ENCODE peak calls at places on chromosomes 4 and X, in six cellular contexts. K is NCI-H524 treated with DMSO at 0.1 percent for 48 hours, V is mesothelial cell of epicardium, H is KBM-7, F is heart left ventricle, G is germinal center. M is an unnamed sample.
A peak's percentile ranks its signal among the peaks of the same experiment; 100 is the strongest.

GRCh38 chrX:131830400-131831184 is 192.5 kb upstream of the STK26 start:
- DNase-seq in G (no peak), H (peak; percentile 98), F (peak; percentile 78), K (peak; percentile 94), V (peak; percentile 82), M (peak; percentile 69)

GRCh38 chr4:183544109-183544508 is 39.3 kb downstream of the ING2 start:
- DNase-seq in H (no peak), V (no peak), F (no peak), K (no peak), G (no peak), M (no peak)

GRCh38 chr4:83617371-83618021 is 81.6 kb downstream of the GPAT3 start:
- DNase-seq in K (no peak), H (no peak), V (no peak), G (no peak), F (no peak), M (no peak)

GRCh38 chrX:1407035-1407434 is 15.1 kb upstream of the SLC25A6 start:
- DNase-seq in F (no peak), G (no peak), H (no peak), K (no peak), V (no peak), M (no peak)

GRCh38 chr4:680931-681645 is 6.7 kb downstream of the MYL5 start:
- DNase-seq in H (no peak), K (no peak), F (peak; percentile 77), G (peak; percentile 57), V (no peak), M (peak; percentile 55)

GRCh38 chrX:28847423-28847822 is 260.2 kb downstream of the IL1RAPL1 start:
- DNase-seq in G (no peak), H (no peak), K (no peak), V (no peak), F (peak; percentile 85), M (no peak)

GRCh38 chr4:5635826-5636196 is 72.5 kb downstream of the EVC2 start:
- DNase-seq in V (no peak), H (no peak), G (no peak), K (no peak), F (no peak), M (no peak)

GRCh38 chr4:72966652-72967051 is 102.9 kb downstream of the COX18 start:
- DNase-seq in K (no peak), V (no peak), F (no peak), H (no peak), G (no peak), M (no peak)

GRCh38 chr4:110904435-110905050 is 281.7 kb upstream of the PITX2 start:
- DNase-seq in F (no peak), K (no peak), V (no peak), G (no peak), H (no peak), M (no peak)

GRCh38 chr4:169229571-169230028 is 41.2 kb downstream of the SH3RF1 start:
- DNase-seq in F (peak; percentile 53), V (no peak), G (no peak), K (no peak), H (no peak), M (no peak)

GRCh38 chr4:145719752-145720624 is 40.0 kb downstream of the C4orf51 start:
- DNase-seq in G (no peak), K (no peak), V (no peak), F (no peak), H (no peak), M (no peak)

GRCh38 chr4:84944952-84945351 is 21.5 kb downstream of the WDFY3 start:
- DNase-seq in G (no peak), V (no peak), F (no peak), K (no peak), H (peak; percentile 37), M (no peak)